ENCODE peak calls at places on chromosomes 6 and 20, in six cellular contexts. Y is HFF-Myc; U is effector CD4-positive, alpha-beta T cell; K is left colon; G is CD8-positive, alpha-beta T cell; E is colonic mucosa. Z is an unnamed sample.

GRCh38 chr6:66568271-66568670 is 861.2 kb upstream of the EYS start:
- DNase-seq in Y (no peak), U (no peak), K (no peak), G (no peak), E (no peak), Z (no peak)

GRCh38 chr20:4844766-4845465 is 123.2 kb downstream of the PRND start:
- DNase-seq in Y (no peak), U (no peak), K (no peak), G (no peak), E (no peak), Z (no peak)

GRCh38 chr20:36624925-36625324 is 19.3 kb downstream of the RAB5IF start:
- DNase-seq in Y (no peak), U (no peak), K (no peak), G (no peak), E (no peak), Z (no peak)

GRCh38 chr6:31453259-31453658 is 44.7 kb upstream of the MICB start:
- DNase-seq in Y (no peak), U (no peak), K (no peak), G (no peak), E (no peak), Z (no peak)

GRCh38 chr6:158660331-158660730 is 10.5 kb downstream of the SYTL3 start:
- DNase-seq in Y (no peak), U (no peak), K (peak; percentile 53), G (peak; percentile 68), E (peak; percentile 63), Z (no peak)

GRCh38 chr6:47599512-47599911 is 98.9 kb upstream of the ADGRF4 start:
- DNase-seq in Y (no peak), U (no peak), K (no peak), G (no peak), E (no peak), Z (no peak)

GRCh38 chr6:55069132-55069781 is 105.1 kb upstream of the HCRTR2 start:
- DNase-seq in Y (peak; percentile 26), U (no peak), K (peak; percentile 29), G (no peak), E (peak; percentile 67), Z (no peak)

GRCh38 chr6:15290962-15291704 is 45.3 kb downstream of the JARID2 start:
- DNase-seq in Y (no peak), U (no peak), K (no peak), G (no peak), E (no peak), Z (no peak)

GRCh38 chr6:85449388-85449817 is 480 bp upstream of the NT5E start:
- DNase-seq in Y (no peak), U (no peak), K (peak; percentile 23), G (peak; percentile 71), E (peak; percentile 42), Z (no peak)

GRCh38 chr6:142377112-142377848 is 75.5 kb downstream of the ADGRG6 start:
- DNase-seq in Y (no peak), U (no peak), K (peak; percentile 14), G (no peak), E (peak; percentile 27), Z (no peak)

GRCh38 chr6:81762132-81762531 is 9.7 kb upstream of the TENT5A start:
- DNase-seq in Y (no peak), U (no peak), K (no peak), G (no peak), E (no peak), Z (no peak)

GRCh38 chr6:4973972-4974885 is 29.6 kb downstream of the RPP40 start:
- DNase-seq in Y (no peak), U (no peak), K (no peak), G (no peak), E (no peak), Z (no peak)

GRCh38 chr20:15654208-15654649 is 919.0 kb downstream of the KIF16B start:
- DNase-seq in Y (peak; percentile 46), U (no peak), K (peak; percentile 15), G (no peak), E (peak; percentile 54), Z (no peak)

GRCh38 chr6:25882066-25882496 is 8.0 kb upstream of the SLC17A3 start:
- DNase-seq in Y (no peak), U (peak; percentile 14), K (no peak), G (peak; percentile 63), E (peak; percentile 16), Z (peak; percentile 62)

GRCh38 chr20:35271904-35272303 is 6.0 kb downstream of the MMP24OS start:
- DNase-seq in Y (no peak), U (no peak), K (no peak), G (no peak), E (no peak), Z (no peak)

GRCh38 chr6:11785449-11785951 is 6.9 kb upstream of the ADTRP start:
- DNase-seq in Y (no peak), U (no peak), K (no peak), G (no peak), E (no peak), Z (no peak)

GRCh38 chr20:52905235-52905634 is 66.9 kb upstream of the TSHZ2 start:
- DNase-seq in Y (no peak), U (no peak), K (no peak), G (no peak), E (no peak), Z (no peak)

GRCh38 chr6:49410564-49410963 is 52.5 kb downstream of the MMUT start:
- DNase-seq in Y (no peak), U (no peak), K (no peak), G (no peak), E (no peak), Z (no peak)

GRCh38 chr6:47028835-47029360 is 13.2 kb downstream of the ADGRF1 start:
- DNase-seq in Y (no peak), U (no peak), K (no peak), G (no peak), E (no peak), Z (no peak)

GRCh38 chr6:169571123-169571962 is 130.5 kb downstream of the WDR27 start:
- DNase-seq in Y (no peak), U (no peak), K (no peak), G (no peak), E (no peak), Z (no peak)

GRCh38 chr6:35311390-35312075 is 13.9 kb downstream of the DEF6 start:
- DNase-seq in Y (no peak), U (peak; percentile 35), K (no peak), G (peak; percentile 72), E (no peak), Z (peak; percentile 68)

GRCh38 chr20:4808872-4809271 is 87.2 kb downstream of the PRND start:
- DNase-seq in Y (no peak), U (no peak), K (no peak), G (no peak), E (no peak), Z (no peak)

GRCh38 chr6:8539446-8539845 is 104.1 kb upstream of the SLC35B3 start:
- DNase-seq in Y (peak; percentile 9), U (no peak), K (no peak), G (no peak), E (no peak), Z (no peak)

GRCh38 chr6:99614430-99615161 is 8.0 kb downstream of the PRDM13 start:
- DNase-seq in Y (no peak), U (no peak), K (peak; percentile 26), G (peak; percentile 29), E (no peak), Z (no peak)

GRCh38 chr20:11502051-11502450 is 415.6 kb upstream of the BTBD3 start:
- DNase-seq in Y (no peak), U (no peak), K (no peak), G (no peak), E (no peak), Z (no peak)

GRCh38 chr20:8764289-8764962 is 304.5 kb upstream of the PLCB4 start:
- DNase-seq in Y (no peak), U (no peak), K (peak; percentile 83), G (no peak), E (peak; percentile 84), Z (no peak)

GRCh38 chr6:169097336-169098052 is 156.2 kb downstream of the THBS2 start:
- DNase-seq in Y (peak; percentile 81), U (no peak), K (no peak), G (no peak), E (no peak), Z (no peak)

GRCh38 chr20:35174458-35175216 is 2.8 kb downstream of the PROCR start:
- DNase-seq in Y (no peak), U (no peak), K (peak; percentile 49), G (no peak), E (peak; percentile 74), Z (no peak)

GRCh38 chr6:47075168-47075567 is 33.0 kb upstream of the ADGRF1 start:
- DNase-seq in Y (no peak), U (no peak), K (no peak), G (no peak), E (no peak), Z (no peak)

GRCh38 chr20:22836211-22836610 is 198.9 kb upstream of the SSTR4 start:
- DNase-seq in Y (no peak), U (no peak), K (no peak), G (no peak), E (no peak), Z (no peak)

GRCh38 chr6:11788043-11788442 is 9.4 kb upstream of the ADTRP start:
- DNase-seq in Y (no peak), U (no peak), K (no peak), G (no peak), E (no peak), Z (no peak)

GRCh38 chr20:50595988-50596693 is 86.0 kb downstream of the PTPN1 start:
- DNase-seq in Y (no peak), U (no peak), K (no peak), G (no peak), E (no peak), Z (no peak)

GRCh38 chr6:141677598-141678211 is 455.0 kb upstream of the GJE1 start:
- DNase-seq in Y (no peak), U (no peak), K (no peak), G (no peak), E (no peak), Z (no peak)

GRCh38 chr6:139150915-139151314 is 16.0 kb downstream of the HECA start:
- DNase-seq in Y (no peak), U (no peak), K (no peak), G (no peak), E (no peak), Z (no peak)

GRCh38 chr6:64254558-64254957 is 619.0 kb downstream of the PHF3 start:
- DNase-seq in Y (no peak), U (no peak), K (no peak), G (no peak), E (no peak), Z (no peak)